ENCODE peak calls at places on chromosomes 4 and X, in four cellular contexts. One of them, this sample, is unnamed.

GRCh38 chr4:62644372-62644771 is 1444.2 kb downstream of the ADGRL3 start:
- DNase-seq in WTC11: peak
- DNase-seq in K562: no peak
- DNase-seq in HepG2: peak
- DNase-seq in this sample: no peak

GRCh38 chrX:70979136-70979762 is 48.4 kb upstream of the SLC7A3 start:
- DNase-seq in WTC11: peak
- DNase-seq in K562: peak
- DNase-seq in HepG2: peak
- DNase-seq in this sample: peak

GRCh38 chr4:183175631-183176232 is 76.7 kb downstream of the WWC2 start:
- DNase-seq in WTC11: no peak
- DNase-seq in K562: no peak
- DNase-seq in HepG2: peak
- DNase-seq in this sample: no peak

GRCh38 chr4:172750910-172751309 is 417.7 kb upstream of the GALNT7 start:
- DNase-seq in WTC11: no peak
- DNase-seq in K562: no peak
- DNase-seq in HepG2: no peak
- DNase-seq in this sample: no peak

GRCh38 chrX:45070116-45071007 is 130.3 kb downstream of the DIPK2B start:
- DNase-seq in WTC11: no peak
- DNase-seq in K562: peak
- DNase-seq in HepG2: peak
- DNase-seq in this sample: peak

GRCh38 chr4:82500106-82500738 is 61.6 kb downstream of the TMEM150C start:
- DNase-seq in WTC11: no peak
- DNase-seq in K562: no peak
- DNase-seq in HepG2: no peak
- DNase-seq in this sample: no peak

GRCh38 chr4:40492747-40493146 is 136.9 kb downstream of the RBM47 start:
- DNase-seq in WTC11: no peak
- DNase-seq in K562: no peak
- DNase-seq in HepG2: no peak
- DNase-seq in this sample: no peak

GRCh38 chr4:177016541-177017141 is 223.9 kb upstream of the VEGFC start:
- DNase-seq in WTC11: no peak
- DNase-seq in K562: no peak
- DNase-seq in HepG2: no peak
- DNase-seq in this sample: no peak

GRCh38 chr4:104429150-104429741 is 65.4 kb downstream of the CXXC4 start:
- DNase-seq in WTC11: no peak
- DNase-seq in K562: no peak
- DNase-seq in HepG2: no peak
- DNase-seq in this sample: no peak

GRCh38 chr4:165312506-165312905 is 15.0 kb upstream of the MSMO1 start:
- DNase-seq in WTC11: no peak
- DNase-seq in K562: no peak
- DNase-seq in HepG2: no peak
- DNase-seq in this sample: no peak

GRCh38 chr4:27141530-27141929 is 280.9 kb downstream of the STIM2 start:
- DNase-seq in WTC11: no peak
- DNase-seq in K562: no peak
- DNase-seq in HepG2: no peak
- DNase-seq in this sample: no peak

GRCh38 chr4:184548651-184549341 is 74.4 kb upstream of the IRF2 start:
- DNase-seq in WTC11: peak
- DNase-seq in K562: peak
- DNase-seq in HepG2: peak
- DNase-seq in this sample: no peak

GRCh38 chr4:87478732-87479250 is 50.4 kb downstream of the SPARCL1 start:
- DNase-seq in WTC11: no peak
- DNase-seq in K562: no peak
- DNase-seq in HepG2: no peak
- DNase-seq in this sample: no peak

GRCh38 chrX:21946925-21947641 is 6.6 kb downstream of the SMS start:
- DNase-seq in WTC11: peak
- DNase-seq in K562: peak
- DNase-seq in HepG2: no peak
- DNase-seq in this sample: no peak

GRCh38 chr4:23401572-23401971 is 488.3 kb downstream of the PPARGC1A start:
- DNase-seq in WTC11: no peak
- DNase-seq in K562: no peak
- DNase-seq in HepG2: no peak
- DNase-seq in this sample: no peak

GRCh38 chrX:138745215-138745614 is 33.7 kb upstream of the FGF13 start:
- DNase-seq in WTC11: no peak
- DNase-seq in K562: peak
- DNase-seq in HepG2: peak
- DNase-seq in this sample: peak

GRCh38 chr4:159735281-159736207 is 632.7 kb downstream of the RAPGEF2 start:
- DNase-seq in WTC11: no peak
- DNase-seq in K562: no peak
- DNase-seq in HepG2: no peak
- DNase-seq in this sample: no peak

GRCh38 chr4:84470204-84470785 is 28.8 kb downstream of the NKX6-1 start:
- DNase-seq in WTC11: peak
- DNase-seq in K562: no peak
- DNase-seq in HepG2: peak
- DNase-seq in this sample: peak

GRCh38 chr4:148238086-148238485 is 204.1 kb downstream of the NR3C2 start:
- DNase-seq in WTC11: no peak
- DNase-seq in K562: no peak
- DNase-seq in HepG2: no peak
- DNase-seq in this sample: no peak

GRCh38 chrX:68894513-68895338 is 65.9 kb downstream of the EFNB1 start:
- DNase-seq in WTC11: no peak
- DNase-seq in K562: peak
- DNase-seq in HepG2: no peak
- DNase-seq in this sample: no peak

GRCh38 chrX:32987139-32987538 is 224.2 kb downstream of the DMD start:
- DNase-seq in WTC11: peak
- DNase-seq in K562: no peak
- DNase-seq in HepG2: no peak
- DNase-seq in this sample: no peak

GRCh38 chrX:32985544-32985943 is 225.8 kb downstream of the DMD start:
- DNase-seq in WTC11: no peak
- DNase-seq in K562: no peak
- DNase-seq in HepG2: no peak
- DNase-seq in this sample: no peak
- TF ChIP-seq ELF4 in WTC11: no peak
- TF ChIP-seq ELF4 in K562: no peak
- TF ChIP-seq ELF4 in HepG2: no peak
- TF ChIP-seq ELF4 in this sample: no peak

GRCh38 chr4:101187837-101188236 is 159.5 kb downstream of the PPP3CA start:
- DNase-seq in WTC11: no peak
- DNase-seq in K562: no peak
- DNase-seq in HepG2: no peak
- DNase-seq in this sample: no peak
- TF ChIP-seq SP1 in WTC11: no peak
- TF ChIP-seq SP1 in K562: no peak
- TF ChIP-seq SP1 in HepG2: no peak
- TF ChIP-seq SP1 in this sample: no peak

GRCh38 chrX:96540111-96540631 is 144.5 kb upstream of the DIAPH2 start:
- DNase-seq in WTC11: no peak
- DNase-seq in K562: no peak
- DNase-seq in HepG2: no peak
- DNase-seq in this sample: no peak
- TF ChIP-seq ELF4 in WTC11: no peak
- TF ChIP-seq ELF4 in K562: no peak
- TF ChIP-seq ELF4 in HepG2: no peak
- TF ChIP-seq ELF4 in this sample: no peak

GRCh38 chr4:11805837-11806236 is 377.1 kb upstream of the HS3ST1 start:
- DNase-seq in WTC11: no peak
- DNase-seq in K562: no peak
- DNase-seq in HepG2: no peak
- DNase-seq in this sample: peak
- TF ChIP-seq SP1 in WTC11: no peak
- TF ChIP-seq SP1 in K562: no peak
- TF ChIP-seq SP1 in HepG2: no peak
- TF ChIP-seq SP1 in this sample: no peak